ENCODE peak calls at places on chromosomes 13 and 19, in four cellular contexts. F, A, L and R are unnamed samples.

GRCh38 chr13:46367622-46368327 is 19.3 kb downstream of the RUBCNL start:
- DNase-seq in F (no peak), A (no peak), L (no peak), R (no peak)

GRCh38 chr13:34412295-34412694 is 529.8 kb upstream of the NBEA start:
- DNase-seq in F (no peak), A (no peak), L (no peak), R (no peak)

GRCh38 chr13:59643239-59643865 is 520.4 kb downstream of the DIAPH3 start:
- DNase-seq in F (no peak), A (no peak), L (no peak), R (no peak)

GRCh38 chr13:45231722-45232121 is 30.9 kb upstream of the KCTD4 start:
- DNase-seq in F (no peak), A (no peak), L (no peak), R (no peak)

GRCh38 chr19:17468302-17469091 is 1.8 kb upstream of the SLC27A1 start:
- DNase-seq in F (no peak), A (no peak), L (no peak), R (no peak)

GRCh38 chr13:77876176-77876575 is 42.5 kb downstream of the EDNRB start:
- DNase-seq in F (no peak), A (no peak), L (no peak), R (no peak)

GRCh38 chr13:46100191-46100877 is 4.5 kb downstream of the CPB2 start:
- DNase-seq in F (no peak), A (no peak), L (no peak), R (no peak)

GRCh38 chr19:4870025-4870700 is 2.7 kb upstream of the PLIN3 start:
- DNase-seq in F (no peak), A (no peak), L (no peak), R (peak)

GRCh38 chr13:23796546-23796945 is 92.7 kb downstream of the MIPEP start:
- DNase-seq in F (no peak), A (no peak), L (no peak), R (no peak)

GRCh38 chr19:2528543-2529173 is 52.7 kb downstream of the GADD45B start:
- DNase-seq in F (no peak), A (no peak), L (no peak), R (no peak)

GRCh38 chr13:108269601-108270328 is at the start of gene TNFSF13B:
- DNase-seq in F (peak), A (peak), L (peak), R (peak)

GRCh38 chr13:33080962-33081655 is 64.9 kb downstream of the KL start:
- DNase-seq in F (no peak), A (no peak), L (no peak), R (no peak)

GRCh38 chr19:7463575-7463974 is 25.3 kb downstream of the PEX11G start:
- DNase-seq in F (no peak), A (no peak), L (no peak), R (no peak)

GRCh38 chr13:43261018-43261417 is 237.6 kb downstream of the DNAJC15 start:
- DNase-seq in F (no peak), A (no peak), L (no peak), R (no peak)

GRCh38 chr13:95176611-95177259 is 124.5 kb downstream of the ABCC4 start:
- DNase-seq in F (no peak), A (no peak), L (no peak), R (no peak)